ENCODE peak calls at places on chromosomes 12 and 14, in five cellular contexts. F is lower leg skin; P is foreskin fibroblast; B is CD8-positive, alpha-beta T cell; J is gastrocnemius medialis. Q is an unnamed sample.

GRCh38 chr12:68260153-68260552 is 6.7 kb upstream of the IL22 start:
- DNase-seq in F (no peak), P (no peak), J (no peak), B (no peak), Q (no peak)

GRCh38 chr12:98814254-98814653 is 169.2 kb downstream of the APAF1 start:
- DNase-seq in J (no peak), B (no peak), P (peak), F (no peak), Q (no peak)

GRCh38 chr14:105267820-105268548 is 19.7 kb downstream of the BTBD6 start:
- DNase-seq in J (no peak), B (no peak), P (no peak), F (no peak), Q (no peak)

GRCh38 chr14:95255487-95255886 is 64.2 kb downstream of the CLMN start:
- DNase-seq in J (no peak), F (peak), P (peak), B (no peak), Q (no peak)

GRCh38 chr14:102181187-102181586 is 41.5 kb downstream of the WDR20 start:
- DNase-seq in P (no peak), F (no peak), B (no peak), J (no peak), Q (no peak)

GRCh38 chr14:95984206-95984605 is 55.0 kb upstream of the C14orf132 start:
- DNase-seq in J (no peak), B (no peak), P (no peak), F (no peak), Q (no peak)

GRCh38 chr14:23478109-23478698 is 8.7 kb downstream of the NGDN start:
- DNase-seq in B (peak), F (no peak), P (peak), J (peak), Q (peak)

GRCh38 chr12:67534671-67535070 is 113.9 kb upstream of the DYRK2 start:
- DNase-seq in P (peak), F (no peak), J (no peak), B (no peak), Q (peak)

GRCh38 chr14:91403069-91403600 is 14.5 kb downstream of the CCDC88C start:
- DNase-seq in P (no peak), B (no peak), J (no peak), F (no peak), Q (no peak)

GRCh38 chr12:79826267-79827128 is 108.4 kb downstream of the PPP1R12A start:
- DNase-seq in F (no peak), J (no peak), B (no peak), P (no peak), Q (no peak)

GRCh38 chr12:79830425-79830824 is 104.5 kb downstream of the PPP1R12A start:
- DNase-seq in F (no peak), B (no peak), P (no peak), J (no peak), Q (no peak)

GRCh38 chr12:79822475-79822874 is 112.4 kb downstream of the PPP1R12A start:
- DNase-seq in J (no peak), F (no peak), B (no peak), P (no peak), Q (no peak)

DNA sequence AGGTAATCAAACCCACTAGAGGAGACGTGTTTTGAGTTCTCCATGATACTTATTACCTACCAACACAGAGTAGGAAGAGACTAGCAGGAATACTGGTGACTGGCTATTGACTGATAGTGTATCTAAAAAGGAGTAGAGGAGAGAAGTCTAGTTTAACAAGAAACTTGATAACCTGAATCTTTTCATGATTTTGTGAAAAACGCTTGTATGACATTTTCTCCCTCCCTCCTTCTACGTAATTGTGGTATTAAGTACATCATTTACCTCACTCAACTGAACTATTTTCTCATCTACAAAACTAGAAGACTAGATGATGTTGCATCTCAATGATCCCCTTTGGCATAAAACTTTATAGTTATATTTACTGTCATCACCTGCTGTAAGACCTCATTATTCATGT is 107.4 kb downstream of the PPP1R12A start:
- DNase-seq in B (no peak), P (no peak), J (no peak), F (no peak), Q (no peak)
- H3K4me3 ChIP-seq in B (no peak), P (no peak), J (no peak), F (no peak), Q (no peak)

DNA sequence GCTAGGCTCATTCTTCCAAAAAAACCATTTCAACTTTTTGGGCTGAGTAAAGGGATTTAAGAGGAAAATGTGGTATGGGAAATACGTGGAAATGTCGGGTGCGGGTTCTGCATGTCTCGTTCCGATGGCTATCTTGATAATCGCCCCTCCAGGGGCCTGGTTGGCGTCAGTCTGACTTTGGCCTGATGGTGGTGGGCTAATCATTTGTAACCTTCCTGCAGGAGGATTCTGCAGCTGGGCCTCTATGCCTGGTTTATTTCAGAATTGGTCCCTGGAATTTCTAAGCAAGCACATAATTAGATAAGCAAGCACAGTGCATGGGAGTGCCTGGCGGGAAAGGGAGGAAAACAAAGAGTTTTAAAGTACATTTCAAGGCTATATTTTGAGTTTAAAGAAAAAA is 14.8 kb upstream of the SLC4A8 start:
- DNase-seq in P (no peak), F (no peak), J (no peak), B (no peak), Q (no peak)
- TF ChIP-seq CTCF in P (no peak), F (no peak), J (no peak), B (no peak), Q (no peak)

DNA sequence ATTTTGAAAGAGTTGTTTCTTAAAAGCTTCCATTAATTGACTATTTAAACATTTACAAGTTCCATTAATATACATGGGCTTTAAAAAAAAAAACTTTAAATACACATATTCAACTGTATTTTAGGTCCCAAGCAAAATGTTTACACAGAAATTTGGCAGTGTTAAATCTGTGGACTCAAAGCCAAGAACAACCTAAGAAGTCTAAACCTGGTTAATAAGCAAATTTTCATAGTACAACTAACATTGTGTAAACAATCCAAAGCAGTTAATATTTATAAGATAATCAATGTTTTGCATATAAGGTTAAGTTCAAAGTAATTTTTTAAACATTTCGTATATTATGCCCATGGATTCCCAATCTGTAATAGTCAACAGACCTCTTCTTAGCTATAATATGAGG is 77.0 kb downstream of the EPS8 start:
- DNase-seq in P (no peak), B (no peak), J (no peak), F (no peak), Q (no peak)
- H3K4me3 ChIP-seq in P (no peak), B (no peak), J (peak), F (no peak), Q (no peak)

GRCh38 chr14:57390806-57391562 is 598 bp downstream of the NAA30 start:
- DNase-seq in F (peak), B (peak), P (no peak), J (no peak), Q (no peak)
- TF ChIP-seq CTCF in F (no peak), B (no peak), P (no peak), J (no peak), Q (no peak)

GRCh38 chr12:76256904-76257303 is 91.3 kb downstream of the BBS10 start:
- DNase-seq in J (no peak), B (no peak), P (no peak), F (no peak), Q (no peak)

GRCh38 chr12:76259660-76260389 is 88.4 kb downstream of the BBS10 start:
- DNase-seq in B (no peak), J (peak), P (peak), F (no peak), Q (peak)

GRCh38 chr12:76256341-76256740 is 91.9 kb downstream of the BBS10 start:
- DNase-seq in B (no peak), J (no peak), P (no peak), F (no peak), Q (no peak)

GRCh38 chr12:76259071-76259470 is 89.1 kb downstream of the BBS10 start:
- DNase-seq in B (no peak), F (no peak), J (peak), P (no peak), Q (no peak)

GRCh38 chr12:76260390-76260748 is 87.8 kb downstream of the BBS10 start:
- DNase-seq in J (peak), P (peak), F (no peak), B (no peak), Q (no peak)
- H3K4me3 ChIP-seq in J (peak), P (peak), F (no peak), B (no peak), Q (no peak)

GRCh38 chr12:121048442-121048841 is 9.4 kb upstream of the OASL start:
- DNase-seq in B (no peak), J (no peak), P (no peak), F (no peak), Q (no peak)

GRCh38 chr12:121053706-121054105 is 14.7 kb upstream of the OASL start:
- DNase-seq in P (no peak), F (peak), B (no peak), J (no peak), Q (no peak)

DNA sequence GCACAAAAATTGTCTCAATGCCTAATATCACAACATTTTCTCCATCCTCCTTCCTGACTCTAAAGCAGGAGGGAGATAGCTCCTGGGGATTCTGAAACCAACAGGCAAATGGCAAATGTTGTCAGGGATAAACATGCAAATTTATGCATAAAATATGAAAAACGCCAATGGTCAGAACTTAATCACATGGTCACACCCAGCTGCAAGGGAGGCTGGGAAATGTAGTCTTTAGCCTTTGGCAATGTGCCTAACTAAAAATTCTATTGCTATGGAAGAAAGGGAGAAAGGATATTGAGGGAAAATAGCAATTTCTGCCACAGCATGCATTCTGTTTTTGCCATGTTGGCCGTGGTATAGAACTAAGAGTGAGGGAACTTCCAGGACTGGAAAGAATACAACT is 11.7 kb upstream of the OASL start:
- DNase-seq in F (peak), P (no peak), B (no peak), J (no peak), Q (no peak)
- TF ChIP-seq CTCF in F (no peak), P (no peak), B (no peak), J (no peak), Q (no peak)

GRCh38 chr14:104085032-104085888 is at the start of gene ASPG:
- DNase-seq in B (no peak), P (no peak), J (no peak), F (no peak), Q (no peak)
- H3K4me3 ChIP-seq in B (no peak), P (no peak), J (no peak), F (no peak), Q (no peak)

DNA sequence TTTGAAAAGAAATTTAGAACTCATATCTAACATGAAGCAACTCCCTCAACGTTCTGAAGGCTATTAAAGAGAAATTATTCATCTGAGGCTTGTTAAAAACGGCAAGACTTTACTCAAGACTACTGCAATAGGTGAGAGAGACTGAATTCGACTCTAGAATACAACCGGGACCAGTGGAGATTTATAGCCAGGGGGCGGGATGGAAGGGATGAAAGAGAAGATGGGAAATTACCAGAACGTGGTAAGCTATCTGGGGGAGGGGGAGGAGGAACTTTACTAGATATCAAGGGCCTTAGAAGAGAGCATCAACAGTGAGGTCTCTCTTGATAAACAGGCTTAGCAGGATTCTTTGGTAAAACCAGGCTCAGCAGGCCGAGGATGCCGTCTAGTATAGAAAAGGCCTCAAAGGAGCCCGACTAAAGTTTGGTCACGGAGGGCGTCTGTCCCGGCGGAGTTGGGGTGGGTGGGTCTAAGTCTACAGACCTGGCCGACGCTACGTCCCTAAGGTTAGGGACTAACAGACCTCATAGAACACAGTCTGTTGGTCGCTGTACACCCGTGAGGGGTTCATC is 640 bp upstream of the TIGAR start:
- DNase-seq in P (no peak), B (no peak), F (no peak), J (no peak), Q (no peak)
- TF ChIP-seq CTCF in P (no peak), B (no peak), F (no peak), J (no peak), Q (no peak)

GRCh38 chr12:6202331-6202730 is 2.1 kb downstream of the CD9 start:
- DNase-seq in B (no peak), P (no peak), F (no peak), J (no peak), Q (no peak)

GRCh38 chr12:6199531-6200265 is 502 bp upstream of the CD9 start:
- DNase-seq in J (no peak), B (no peak), F (peak), P (no peak), Q (no peak)

GRCh38 chr12:6201775-6202292 is 1.6 kb downstream of the CD9 start:
- DNase-seq in P (no peak), J (no peak), F (no peak), B (no peak), Q (no peak)

GRCh38 chr12:6200266-6201198 is at the start of gene CD9:
- DNase-seq in P (peak), F (peak), B (no peak), J (no peak), Q (no peak)

DNA sequence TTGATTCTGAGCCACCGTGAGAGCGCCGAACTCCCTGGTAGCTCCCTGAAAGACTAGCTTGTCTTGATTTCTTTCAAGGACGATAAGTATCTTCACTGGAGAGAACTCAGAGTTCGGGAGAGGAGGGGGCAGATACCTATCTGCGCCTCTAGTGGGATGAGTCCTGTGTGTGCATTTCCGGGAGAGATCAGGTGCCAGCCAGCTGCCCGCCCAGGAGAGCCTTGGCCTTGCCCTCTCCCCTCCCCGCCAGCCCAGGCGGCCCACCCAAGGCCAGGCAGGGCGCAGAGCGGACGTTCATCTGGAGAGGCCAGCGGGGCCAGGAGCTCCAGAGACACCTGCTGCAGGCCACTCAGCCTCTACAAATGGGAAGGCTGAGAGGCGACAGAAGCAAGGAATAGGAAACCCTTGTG is 1.0 kb downstream of the CD9 start:
- DNase-seq in B (no peak), J (no peak), P (no peak), F (no peak), Q (no peak)
- H3K4me3 ChIP-seq in B (peak), J (peak), P (peak), F (peak), Q (peak)

DNA sequence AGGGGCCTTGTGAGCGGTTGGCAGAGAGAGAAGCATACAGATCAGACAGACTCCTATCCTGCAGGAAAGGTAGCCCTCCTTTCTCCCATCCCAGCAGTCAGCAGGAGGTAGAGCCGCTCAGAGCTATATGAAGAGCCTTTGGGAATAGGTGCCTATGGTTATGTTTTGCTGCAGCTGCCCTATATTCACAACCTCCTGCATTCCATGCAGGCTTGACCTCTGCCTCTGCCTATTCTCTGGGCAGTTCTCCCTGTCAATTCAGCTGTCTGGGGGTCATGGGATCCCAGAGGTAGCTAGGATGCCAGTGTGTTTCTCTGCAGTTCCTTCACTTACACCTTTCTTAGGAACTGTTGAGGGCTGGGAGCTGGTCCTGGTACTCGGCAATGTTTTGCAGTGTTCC is 144.8 kb downstream of the GPHN start:
- DNase-seq in J (no peak), F (no peak), B (no peak), P (no peak), Q (no peak)
- TF ChIP-seq CTCF in J (no peak), F (no peak), B (no peak), P (no peak), Q (no peak)